ENCODE peak calls at places on chromosomes 7 and 10, in five cellular contexts. E is hypothalamus, P is body of pancreas, U is SK-MEL-5, C is NAMALWA. N is an unnamed sample.

GRCh38 chr10:124975977-124976514 is 34.1 kb downstream of the ZRANB1 start:
- DNase-seq in P (no peak), E (no peak), C (no peak), U (no peak), N (no peak)

GRCh38 chr7:27117687-27118491 is 12.7 kb downstream of the HOXA4 start:
- DNase-seq in E (no peak), U (no peak), C (no peak), P (no peak), N (no peak)

GRCh38 chr10:7301039-7301768 is 109.6 kb downstream of the SFMBT2 start:
- DNase-seq in E (no peak), C (no peak), U (peak), P (no peak), N (no peak)

GRCh38 chr10:44047361-44047760 is 337.5 kb downstream of the CXCL12 start:
- DNase-seq in C (no peak), P (no peak), U (no peak), E (no peak), N (no peak)

GRCh38 chr7:26398436-26399308 is 107.0 kb downstream of the SNX10 start:
- DNase-seq in C (peak), E (no peak), U (peak), P (peak), N (no peak)

GRCh38 chr10:110529596-110530011 is 31.9 kb downstream of the DUSP5 start:
- DNase-seq in U (no peak), P (no peak), E (no peak), C (no peak), N (peak)

GRCh38 chr7:20200361-20200760 is 16.8 kb downstream of the MACC1 start:
- DNase-seq in P (no peak), U (no peak), E (no peak), C (peak), N (no peak)

GRCh38 chr10:63977329-63977923 is 456.2 kb downstream of the REEP3 start:
- DNase-seq in P (peak), C (peak), E (no peak), U (peak), N (no peak)

GRCh38 chr7:100034871-100035510 is 14.6 kb upstream of the ZSCAN21 start:
- DNase-seq in C (no peak), U (peak), P (no peak), E (no peak), N (no peak)

GRCh38 chr7:128833939-128834310 is 3.7 kb downstream of the FLNC start:
- DNase-seq in C (no peak), E (no peak), P (no peak), U (no peak), N (no peak)

GRCh38 chr7:44284216-44284615 is 41.2 kb downstream of the CAMK2B start:
- DNase-seq in P (peak), C (no peak), E (no peak), U (no peak), N (no peak)

GRCh38 chr10:99784731-99785441 is 2.4 kb downstream of the ABCC2 start:
- DNase-seq in U (no peak), E (no peak), P (no peak), C (no peak), N (no peak)

GRCh38 chr10:88792656-88793055 is 9.9 kb upstream of the LIPM start:
- DNase-seq in C (no peak), U (no peak), P (no peak), E (no peak), N (no peak)

GRCh38 chr7:97973206-97973658 is 16.8 kb downstream of the OCM2 start:
- DNase-seq in E (no peak), U (no peak), P (peak), C (no peak), N (no peak)

GRCh38 chr7:133887459-133887858 is 239.7 kb upstream of the LRGUK start:
- DNase-seq in P (no peak), U (no peak), E (no peak), C (no peak), N (no peak)

GRCh38 chr10:12902135-12902572 is 99.4 kb downstream of the CCDC3 start:
- DNase-seq in C (peak), P (peak), U (peak), E (peak), N (no peak)

GRCh38 chr10:92891885-92892705 is 43.8 kb downstream of the EXOC6 start:
- DNase-seq in P (peak), U (peak), C (no peak), E (no peak), N (no peak)

GRCh38 chr10:102752934-102753664 is 9.4 kb downstream of the WBP1L start:
- DNase-seq in C (peak), E (no peak), P (no peak), U (peak), N (no peak)

GRCh38 chr7:155963356-155963755 is 151.1 kb upstream of the SHH start:
- DNase-seq in C (no peak), E (no peak), U (no peak), P (no peak), N (no peak)

GRCh38 chr7:116829051-116829450 is 33.3 kb upstream of the CAPZA2 start:
- DNase-seq in C (no peak), P (no peak), U (no peak), E (no peak), N (no peak)

GRCh38 chr7:2082357-2083038 is 150.2 kb downstream of the MAD1L1 start:
- DNase-seq in C (no peak), P (no peak), E (no peak), U (no peak), N (no peak)

GRCh38 chr7:17520941-17521340 is 222.5 kb downstream of the AHR start:
- DNase-seq in C (no peak), P (no peak), E (no peak), U (no peak), N (no peak)

GRCh38 chr7:124680304-124680703 is 85.3 kb downstream of the GPR37 start:
- DNase-seq in U (no peak), C (no peak), P (no peak), E (no peak), N (no peak)

GRCh38 chr10:77912576-77912975 is 14.0 kb downstream of the DLG5 start:
- DNase-seq in E (no peak), U (no peak), P (no peak), C (no peak), N (no peak)

GRCh38 chr7:3089493-3089892 is 45.8 kb upstream of the CARD11 start:
- DNase-seq in E (no peak), P (no peak), C (peak), U (peak), N (no peak)

GRCh38 chr7:26653430-26653911 is 210.9 kb downstream of the SKAP2 start:
- DNase-seq in U (no peak), E (no peak), C (no peak), P (peak), N (no peak)

GRCh38 chr10:125101581-125101980 is 58.8 kb downstream of the CTBP2 start:
- DNase-seq in P (no peak), E (no peak), C (no peak), U (no peak), N (no peak)

GRCh38 chr7:20307119-20307518 is 23.6 kb upstream of the ITGB8 start:
- DNase-seq in P (no peak), E (no peak), C (peak), U (peak), N (no peak)

GRCh38 chr10:125868372-125868975 is 12.6 kb downstream of the DHX32 start:
- DNase-seq in U (peak), P (peak), E (no peak), C (peak), N (no peak)

GRCh38 chr10:92075829-92076228 is 152.3 kb downstream of the BTAF1 start:
- DNase-seq in P (no peak), C (no peak), U (no peak), E (no peak), N (no peak)

GRCh38 chr10:114151486-114151885 is 22.5 kb downstream of the CCDC186 start:
- DNase-seq in C (no peak), U (no peak), P (no peak), E (no peak), N (no peak)

GRCh38 chr7:94160719-94161435 is 156.7 kb upstream of the BET1 start:
- DNase-seq in U (no peak), E (no peak), C (peak), P (no peak), N (no peak)

GRCh38 chr7:152564656-152565055 is 111.3 kb downstream of the XRCC2 start:
- DNase-seq in U (no peak), E (no peak), C (no peak), P (no peak), N (no peak)

GRCh38 chr10:123203393-123204126 is 49.4 kb downstream of the BUB3 start:
- DNase-seq in E (no peak), P (peak), U (no peak), C (no peak), N (no peak)

N was measured in central memory CD8-positive, alpha-beta T cell.